ENCODE peak calls at places on chromosomes 12 and 14, in four cellular contexts. W is mesenchymal stem cell, U is mesendoderm, C is IMR-90. L is an unnamed sample.

GRCh38 chr12:29164477-29165163 is 15.5 kb downstream of the FAR2 start:
- DNase-seq in W (peak), C (peak), U (peak), L (no peak)

GRCh38 chr12:115439008-115439601 is 755.1 kb upstream of the TBX3 start:
- DNase-seq in C (no peak), W (no peak), U (no peak), L (no peak)

GRCh38 chr14:34993444-34993843 is 10.7 kb downstream of the SRP54 start:
- DNase-seq in U (no peak), W (no peak), C (no peak), L (no peak)

GRCh38 chr14:92316116-92316515 is 6.8 kb upstream of the SLC24A4 start:
- DNase-seq in C (no peak), W (no peak), U (no peak), L (no peak)

GRCh38 chr12:51524386-51524901 is 66.6 kb upstream of the SCN8A start:
- DNase-seq in W (peak), C (no peak), U (peak), L (no peak)

GRCh38 chr12:59149995-59150642 is 229.8 kb upstream of the LRIG3 start:
- DNase-seq in U (peak), C (peak), W (peak), L (peak)

GRCh38 chr14:49972199-49972671 is 79.4 kb downstream of the ARF6 start:
- DNase-seq in C (peak), W (peak), U (peak), L (no peak)

GRCh38 chr12:47808049-47808448 is 11.7 kb downstream of the HDAC7 start:
- DNase-seq in C (peak), U (peak), W (peak), L (no peak)

GRCh38 chr12:54411398-54412241 is 7.4 kb downstream of the ITGA5 start:
- DNase-seq in W (peak), U (no peak), C (peak), L (no peak)

DNA sequence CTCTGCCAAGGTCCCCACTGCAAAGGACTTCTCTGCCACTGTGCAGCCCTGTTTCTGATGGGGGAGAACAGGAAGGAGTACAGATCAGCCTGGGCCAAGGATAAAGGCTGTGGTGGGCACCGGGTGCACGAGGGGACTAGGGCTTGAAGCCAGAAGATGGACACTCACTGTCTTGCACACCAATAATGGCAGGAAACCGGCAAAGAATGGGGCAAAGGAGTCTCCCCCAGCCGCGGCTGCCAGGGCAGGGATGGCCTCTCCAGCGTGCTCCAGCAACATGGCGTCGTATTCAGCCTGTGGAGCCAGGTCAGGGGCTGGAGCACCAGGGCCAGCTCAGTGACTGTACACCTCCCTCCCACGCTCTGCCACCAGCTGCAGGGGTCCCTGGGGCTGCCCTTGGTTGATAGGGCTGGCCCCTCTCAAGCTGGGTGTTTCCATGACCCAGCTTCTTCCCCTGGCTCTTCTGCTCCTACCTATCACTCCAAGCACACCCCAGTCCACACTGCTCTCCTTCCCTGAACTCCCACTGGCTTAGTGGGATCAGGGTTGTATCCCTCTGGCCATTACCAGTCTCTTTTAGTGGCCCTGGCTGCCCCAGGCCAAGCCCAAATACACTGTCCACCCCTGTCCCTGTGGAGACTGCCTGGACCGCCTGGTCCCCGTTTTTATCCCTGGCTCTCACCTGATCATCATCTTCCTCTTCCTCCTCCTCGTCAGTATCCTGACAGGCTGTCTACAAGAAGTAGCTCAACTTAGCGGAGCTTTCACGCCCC is 6.3 kb downstream of the IPO4 start:
- DNase-seq in U (no peak), C (no peak), W (no peak), L (no peak)
- H3K4ac ChIP-seq in U (no peak), C (no peak), W (no peak), L (no peak)

DNA sequence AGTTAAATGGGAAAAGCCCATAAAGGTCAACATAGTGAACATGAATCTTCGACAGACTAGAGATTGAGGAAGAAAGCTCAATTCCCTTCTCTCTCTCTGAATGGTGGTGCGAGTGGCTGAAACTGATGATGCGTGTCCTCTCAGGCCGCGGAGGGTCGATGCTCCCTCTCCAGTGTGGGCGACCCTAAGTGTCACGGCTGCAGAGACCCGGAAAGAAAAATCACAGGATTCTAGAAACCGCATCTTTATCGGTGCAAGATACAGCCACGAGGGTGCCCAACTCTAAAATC is 485 bp downstream of the RBM23 start:
- DNase-seq in C (no peak), U (no peak), W (no peak), L (no peak)
- H3K4ac ChIP-seq in C (peak), U (no peak), W (peak), L (no peak)

GRCh38 chr12:122001379-122002209 is 20.1 kb upstream of the BCL7A start:
- DNase-seq in C (no peak), W (no peak), U (no peak), L (peak)
- H3K4ac ChIP-seq in C (no peak), W (no peak), U (no peak), L (no peak)

DNA sequence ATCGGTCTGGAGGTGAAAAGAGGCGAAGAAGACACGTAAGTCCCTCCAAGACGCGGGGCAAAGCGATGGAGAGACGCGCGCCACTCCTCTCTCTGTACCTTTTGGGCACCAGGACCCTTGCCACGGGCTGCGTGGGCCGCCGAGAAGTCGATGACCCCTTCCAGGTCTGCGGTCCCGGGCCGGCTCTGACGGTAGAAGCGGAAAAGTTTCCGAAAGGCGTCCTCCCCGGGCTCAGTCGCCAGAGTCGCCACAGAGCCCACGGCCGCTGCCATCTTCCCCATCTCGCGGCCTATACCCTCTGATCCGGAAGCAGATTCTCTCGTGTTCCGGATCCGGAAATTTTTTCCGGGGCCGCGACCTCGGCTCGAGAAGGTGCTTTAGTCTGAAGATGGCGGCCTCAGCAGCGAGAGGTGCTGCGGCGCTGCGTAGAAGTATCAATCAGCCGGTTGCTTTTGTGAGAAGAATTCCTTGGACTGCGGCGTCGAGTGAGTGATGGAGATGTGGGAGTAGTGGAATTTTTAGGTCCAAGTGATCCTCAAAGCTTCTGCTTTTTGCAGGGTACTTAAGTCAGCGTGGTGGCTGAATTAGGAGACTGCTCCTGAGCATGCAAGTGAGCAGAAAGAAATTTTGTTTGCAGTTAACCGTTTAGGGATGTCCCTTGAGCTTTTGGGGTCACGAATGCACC is at the start of the genes ALKBH1 and SLIRP:
- DNase-seq in C (peak), U (peak), W (peak), L (peak)
- H3K4ac ChIP-seq in C (peak), U (peak), W (peak), L (no peak)

L was measured in neuronal stem cell.